ENCODE peak calls at places on chromosomes 12 and 14, in six cellular contexts. G, F, C, Q, E and R are unnamed samples.

GRCh38 chr14:55097894-55098560 is 31.0 kb upstream of the LGALS3 start:
- DNase-seq in G (peak; percentile 75), F (no peak), Q (no peak), C (no peak), E (no peak), R (no peak)

GRCh38 chr14:65251213-65251612 is 148.9 kb upstream of the MAX start:
- DNase-seq in G (no peak), C (no peak), Q (no peak), F (no peak), E (no peak), R (no peak)

GRCh38 chr14:104148433-104149277 is 10.3 kb downstream of the KIF26A start:
- DNase-seq in C (no peak), F (no peak), Q (no peak), E (peak; percentile 21), G (no peak), R (no peak)

GRCh38 chr12:125056306-125056705 is 8.9 kb upstream of the AACS start:
- DNase-seq in G (no peak), E (no peak), F (no peak), Q (no peak), C (no peak), R (no peak)

GRCh38 chr14:71466942-71467341 is 465.3 kb upstream of the RGS6 start:
- DNase-seq in G (no peak), C (no peak), E (no peak), F (no peak), Q (no peak), R (no peak)

GRCh38 chr12:34547276-34547675 is 525.0 kb downstream of the ALG10 start:
- DNase-seq in G (no peak), C (no peak), F (no peak), Q (no peak), E (no peak), R (no peak)

GRCh38 chr14:91286530-91286937 is 42.0 kb upstream of the GPR68 start:
- DNase-seq in Q (no peak), C (peak; percentile 74), G (peak; percentile 72), E (peak; percentile 82), F (peak; percentile 58), R (peak; percentile 49)

GRCh38 chr12:67067453-67068203 is 201.5 kb upstream of the CAND1 start:
- DNase-seq in Q (no peak), G (no peak), F (no peak), C (no peak), E (no peak), R (no peak)

GRCh38 chr14:26835949-26836570 is 238.2 kb upstream of the NOVA1 start:
- DNase-seq in Q (no peak), E (peak; percentile 74), F (no peak), G (no peak), C (no peak), R (no peak)

GRCh38 chr14:52117433-52117832 is 48.6 kb upstream of the NID2 start:
- DNase-seq in G (no peak), Q (no peak), F (no peak), E (no peak), C (no peak), R (no peak)

GRCh38 chr12:38906482-38907170 is 1.2 kb upstream of the CPNE8 start:
- DNase-seq in F (peak; percentile 45), C (peak; percentile 90), E (peak; percentile 84), G (peak; percentile 74), Q (no peak), R (peak; percentile 74)

GRCh38 chr14:70665448-70666363 is 24.0 kb downstream of the TTC9 start:
- DNase-seq in F (no peak), E (no peak), C (no peak), G (no peak), Q (no peak), R (peak; percentile 45)

GRCh38 chr12:22101749-22102243 is 55.8 kb downstream of the CMAS start:
- DNase-seq in Q (no peak), F (no peak), G (no peak), E (peak; percentile 78), C (peak; percentile 20), R (no peak)

GRCh38 chr14:23665302-23666016 is 29.3 kb downstream of the DHRS2 start:
- DNase-seq in C (no peak), Q (peak; percentile 40), F (no peak), E (no peak), G (no peak), R (no peak)

GRCh38 chr14:92633724-92634123 is 114.7 kb downstream of the LGMN start:
- DNase-seq in C (no peak), Q (no peak), E (no peak), F (no peak), G (no peak), R (no peak)

GRCh38 chr14:69636718-69637480 is 25.5 kb downstream of the SUSD6 start:
- DNase-seq in G (no peak), E (no peak), F (no peak), Q (no peak), C (no peak), R (no peak)

GRCh38 chr12:108457006-108457733 is 57.9 kb upstream of the FICD start:
- DNase-seq in Q (no peak), C (peak; percentile 27), G (peak; percentile 47), F (peak; percentile 69), E (peak; percentile 51), R (peak; percentile 33)

GRCh38 chr12:124827588-124828184 is 36.0 kb downstream of the SCARB1 start:
- DNase-seq in G (no peak), Q (no peak), E (no peak), F (no peak), C (no peak), R (no peak)

GRCh38 chr12:53217930-53218307 is 10.9 kb upstream of the ITGB7 start:
- DNase-seq in E (no peak), G (no peak), F (no peak), C (no peak), Q (no peak), R (no peak)

GRCh38 chr12:27338473-27338872 is 5.8 kb downstream of the BMAL2 start:
- DNase-seq in F (no peak), G (no peak), E (no peak), C (no peak), Q (no peak), R (no peak)

GRCh38 chr12:89156324-89156723 is 196.0 kb downstream of the DUSP6 start:
- DNase-seq in E (peak; percentile 82), G (no peak), Q (no peak), C (no peak), F (no peak), R (no peak)

DNA sequence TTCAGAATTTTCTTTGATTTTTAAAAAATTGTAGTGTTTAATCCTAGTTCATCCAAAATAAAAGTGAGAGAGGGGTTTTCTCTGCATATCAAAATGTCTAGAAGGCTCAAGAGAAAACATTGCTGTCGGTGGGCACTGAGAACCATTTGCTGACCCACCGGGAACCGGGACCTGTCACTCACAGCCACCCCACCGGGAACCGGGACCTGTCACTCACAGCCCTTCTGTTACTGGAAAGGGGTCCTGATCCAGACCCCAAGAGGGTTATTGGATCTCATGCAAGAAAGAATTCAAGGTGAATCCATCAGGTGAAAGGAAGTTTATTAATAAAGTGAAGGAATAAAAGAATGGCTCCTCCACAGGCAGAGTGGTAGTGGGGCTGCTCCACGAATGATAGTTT is 106.0 kb upstream of the SFSWAP start:
- DNase-seq in F (no peak), C (no peak), Q (no peak), G (no peak), E (no peak), R (no peak)
- TF ChIP-seq POLR2A in F (no peak), C (no peak), Q (no peak), G (no peak), E (no peak), R (no peak)

GRCh38 chr12:6869049-6870021 is 2.0 kb downstream of the TPI1 start:
- DNase-seq in Q (no peak), C (peak; percentile 87), G (peak; percentile 89), E (peak; percentile 75), F (peak; percentile 77), R (peak; percentile 64)
- TF ChIP-seq POLR2A in Q (no peak), C (no peak), G (peak; percentile 38), E (no peak), F (no peak), R (no peak)

GRCh38 chr12:120903818-120904773 is at the start of gene SPPL3:
- DNase-seq in E (peak; percentile 86), Q (no peak), C (peak; percentile 90), F (peak; percentile 75), G (peak; percentile 94), R (peak; percentile 58)
- TF ChIP-seq POLR2A in E (peak; percentile 67), Q (peak; percentile 40), C (peak; percentile 68), F (peak; percentile 27), G (peak; percentile 69), R (peak; percentile 50)

DNA sequence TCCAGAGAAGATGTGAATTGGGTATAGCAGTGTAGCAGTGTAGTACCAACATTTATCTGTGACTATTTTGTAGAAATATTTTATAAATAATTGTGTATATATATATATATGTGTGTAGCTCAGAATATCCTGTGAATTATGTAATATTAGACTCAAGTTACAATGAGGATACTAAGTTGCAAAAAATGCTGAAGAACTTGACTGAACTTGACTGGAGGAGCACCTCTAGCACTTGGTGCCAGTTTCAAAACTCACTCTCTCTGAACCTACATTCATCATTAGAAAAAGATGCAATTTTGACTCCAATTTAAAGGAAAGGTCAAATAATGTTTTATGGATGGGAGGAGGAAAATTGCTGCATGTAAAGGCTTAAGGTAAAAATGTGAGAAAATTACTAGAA is 285.7 kb upstream of the LMO3 start:
- DNase-seq in F (no peak), C (no peak), G (no peak), Q (no peak), E (no peak), R (no peak)
- TF ChIP-seq POLR2A in F (no peak), C (no peak), G (no peak), Q (no peak), E (no peak), R (no peak)

GRCh38 chr14:31898835-31899528 is 178.1 kb upstream of the ARHGAP5 start:
- DNase-seq in F (no peak), G (no peak), C (no peak), Q (no peak), E (no peak), R (no peak)
- TF ChIP-seq POLR2A in F (no peak), G (no peak), C (no peak), Q (no peak), E (no peak), R (no peak)

GRCh38 chr12:4214912-4215861 is 58.4 kb upstream of the CCND2 start:
- DNase-seq in E (no peak), F (no peak), G (peak; percentile 84), C (peak; percentile 51), Q (no peak), R (no peak)
- TF ChIP-seq POLR2A in E (no peak), F (no peak), G (no peak), C (no peak), Q (no peak), R (no peak)

GRCh38 chr14:78075610-78076277 is 94.4 kb upstream of the NRXN3 start:
- DNase-seq in E (no peak), Q (no peak), G (no peak), C (no peak), F (peak; percentile 3), R (no peak)

GRCh38 chr14:78071016-78071549 is 99.1 kb upstream of the NRXN3 start:
- DNase-seq in E (no peak), C (no peak), G (no peak), Q (no peak), F (no peak), R (no peak)

GRCh38 chr14:78070344-78070743 is 99.8 kb upstream of the NRXN3 start:
- DNase-seq in F (no peak), E (no peak), G (no peak), Q (no peak), C (no peak), R (no peak)

GRCh38 chr14:78074546-78074945 is 95.6 kb upstream of the NRXN3 start:
- DNase-seq in G (no peak), C (no peak), E (no peak), F (no peak), Q (no peak), R (no peak)

GRCh38 chr14:78075033-78075432 is 95.1 kb upstream of the NRXN3 start:
- DNase-seq in Q (no peak), C (no peak), G (no peak), E (no peak), F (no peak), R (no peak)
- TF ChIP-seq POLR2A in Q (no peak), C (no peak), G (no peak), E (no peak), F (no peak), R (no peak)